ENCODE peak calls at places on chromosome 21, in ten cellular contexts. R is Panc1; M is CD8-positive, alpha-beta memory T cell; X is upper lobe of right lung; P is left ventricle myocardium inferior; S is GM12878; H is cardiac muscle cell; L is heart right ventricle; G is right lobe of liver; Z is astrocyte. Q is an unnamed sample.
A peak's percentile ranks its signal among the peaks of the same experiment; 100 is the strongest.

GRCh38 chr21:29233611-29234540 is 64.8 kb upstream of the BACH1 start:
- DNase-seq in R (no peak), M (no peak), X (no peak), P (no peak), S (peak; percentile 76), H (no peak), L (no peak), G (no peak), Z (no peak), Q (no peak)

GRCh38 chr21:38741092-38741975 is 64.4 kb upstream of the ETS2 start:
- DNase-seq in R (no peak), M (no peak), X (no peak), P (no peak), S (no peak), H (no peak), L (no peak), G (no peak), Z (no peak), Q (no peak)

GRCh38 chr21:37273911-37274690 is 7.0 kb upstream of the VPS26C start:
- DNase-seq in R (no peak), M (no peak), X (no peak), P (no peak), S (peak; percentile 13), H (no peak), L (no peak), G (no peak), Z (no peak), Q (no peak)

GRCh38 chr21:31930001-31930400 is 57.2 kb downstream of the HUNK start:
- DNase-seq in R (no peak), M (no peak), X (no peak), P (no peak), S (no peak), H (no peak), L (no peak), G (no peak), Z (no peak), Q (no peak)

GRCh38 chr21:14675774-14676530 is 129.8 kb upstream of the SAMSN1 start:
- DNase-seq in R (no peak), M (no peak), X (no peak), P (no peak), S (peak; percentile 48), H (no peak), L (no peak), G (no peak), Z (no peak), Q (no peak)

GRCh38 chr21:38802050-38803026 is 3.4 kb upstream of the ETS2 start:
- DNase-seq in R (no peak), M (no peak), X (no peak), P (no peak), S (no peak), H (no peak), L (no peak), G (no peak), Z (no peak), Q (no peak)

GRCh38 chr21:16587671-16588379 is 858.0 kb downstream of the USP25 start:
- DNase-seq in R (no peak), M (no peak), X (no peak), P (no peak), S (no peak), H (no peak), L (no peak), G (peak; percentile 46), Z (peak; percentile 64), Q (peak; percentile 28)

GRCh38 chr21:29725025-29725736 is 214.6 kb downstream of the GRIK1 start:
- DNase-seq in R (no peak), M (no peak), X (no peak), P (no peak), S (no peak), H (no peak), L (no peak), G (peak; percentile 45), Z (no peak), Q (no peak)

GRCh38 chr21:26032263-26032662 is 138.3 kb downstream of the APP start:
- DNase-seq in R (no peak), M (no peak), X (no peak), P (no peak), S (no peak), H (no peak), L (no peak), G (no peak), Z (no peak), Q (no peak)

GRCh38 chr21:15443740-15444117 is 286.1 kb upstream of the USP25 start:
- DNase-seq in R (no peak), M (no peak), X (no peak), P (no peak), S (no peak), H (no peak), L (no peak), G (no peak), Z (no peak), Q (no peak)

GRCh38 chr21:28516996-28517592 is 475.6 kb downstream of the LTN1 start:
- DNase-seq in R (peak; percentile 15), M (peak; percentile 33), X (peak; percentile 75), P (peak; percentile 64), S (peak; percentile 8), H (peak; percentile 84), L (peak; percentile 65), G (peak; percentile 77), Z (peak; percentile 26), Q (peak; percentile 67)

GRCh38 chr21:26487981-26488480 is 85.1 kb downstream of the CYYR1 start:
- DNase-seq in R (no peak), M (no peak), X (no peak), P (no peak), S (no peak), H (no peak), L (no peak), G (no peak), Z (no peak), Q (no peak)

GRCh38 chr21:25999935-26000582 is 170.5 kb downstream of the APP start:
- DNase-seq in R (no peak), M (no peak), X (no peak), P (no peak), S (no peak), H (no peak), L (no peak), G (no peak), Z (no peak), Q (no peak)

GRCh38 chr21:29052224-29052623 is 21.2 kb downstream of the CCT8 start:
- DNase-seq in R (no peak), M (no peak), X (no peak), P (no peak), S (no peak), H (no peak), L (no peak), G (no peak), Z (no peak), Q (no peak)

GRCh38 chr21:37878946-37879660 is 37.2 kb downstream of the KCNJ6 start:
- DNase-seq in R (no peak), M (no peak), X (no peak), P (no peak), S (no peak), H (no peak), L (no peak), G (no peak), Z (peak; percentile 93), Q (no peak)

GRCh38 chr21:31255846-31256395 is 88.1 kb downstream of the TIAM1 start:
- DNase-seq in R (no peak), M (no peak), X (no peak), P (no peak), S (no peak), H (no peak), L (no peak), G (no peak), Z (no peak), Q (no peak)

GRCh38 chr21:26717146-26717739 is 128.0 kb downstream of the ADAMTS1 start:
- DNase-seq in R (no peak), M (no peak), X (no peak), P (no peak), S (no peak), H (peak; percentile 20), L (no peak), G (no peak), Z (no peak), Q (no peak)

GRCh38 chr21:27823652-27824201 is 856.8 kb upstream of the ADAMTS5 start:
- DNase-seq in R (no peak), M (no peak), X (no peak), P (no peak), S (no peak), H (no peak), L (no peak), G (no peak), Z (no peak), Q (no peak)

GRCh38 chr21:42237161-42237560 is 18.2 kb downstream of the ABCG1 start:
- DNase-seq in R (no peak), M (no peak), X (no peak), P (no peak), S (no peak), H (no peak), L (no peak), G (no peak), Z (no peak), Q (no peak)
- H3K4me1 ChIP-seq in R (peaks cover 15% of the 10 kb centered on the region), M (peaks cover 78% of the 10 kb centered on the region), X (peaks cover 59% of the 10 kb centered on the region), P (peaks cover 72% of the 10 kb centered on the region), S (peaks cover 68% of the 10 kb centered on the region), H (peaks cover 34% of the 10 kb centered on the region), L (peaks cover 68% of the 10 kb centered on the region), G (no peaks in the 10 kb centered on the region), Z (peaks cover 12% of the 10 kb centered on the region), Q (peaks cover 48% of the 10 kb centered on the region)

GRCh38 chr21:35476616-35477395 is 427.7 kb upstream of the RUNX1 start:
- DNase-seq in R (no peak), M (no peak), X (no peak), P (no peak), S (no peak), H (no peak), L (no peak), G (no peak), Z (peak; percentile 68), Q (no peak)
- H3K27ac ChIP-seq in R (no peak overlapping the region), M (no peak overlapping the region), X (peak overlapping the region; percentile 61), P (no peak overlapping the region), S (no peak overlapping the region), H (no peak overlapping the region), L (peak overlapping the region; percentile 79), G (no peak overlapping the region), Z (peak overlapping the region; percentile 76), Q (no peak overlapping the region)

GRCh38 chr21:23639726-23640125 is 1967.6 kb downstream of the MRPL39 start:
- DNase-seq in R (no peak), M (no peak), X (no peak), P (no peak), S (no peak), H (no peak), L (no peak), G (no peak), Z (no peak), Q (no peak)

GRCh38 chr21:23644768-23645167 is 1962.5 kb downstream of the MRPL39 start:
- DNase-seq in R (no peak), M (no peak), X (no peak), P (no peak), S (no peak), H (no peak), L (no peak), G (no peak), Z (no peak), Q (no peak)
- H3K4me1 ChIP-seq in R (no peaks in the 10 kb centered on the region), M (no peaks in the 10 kb centered on the region), X (no peaks in the 10 kb centered on the region), P (no peaks in the 10 kb centered on the region), S (no peaks in the 10 kb centered on the region), H (no peaks in the 10 kb centered on the region), L (no peaks in the 10 kb centered on the region), G (no peaks in the 10 kb centered on the region), Z (no peaks in the 10 kb centered on the region), Q (no peaks in the 10 kb centered on the region)

DNA sequence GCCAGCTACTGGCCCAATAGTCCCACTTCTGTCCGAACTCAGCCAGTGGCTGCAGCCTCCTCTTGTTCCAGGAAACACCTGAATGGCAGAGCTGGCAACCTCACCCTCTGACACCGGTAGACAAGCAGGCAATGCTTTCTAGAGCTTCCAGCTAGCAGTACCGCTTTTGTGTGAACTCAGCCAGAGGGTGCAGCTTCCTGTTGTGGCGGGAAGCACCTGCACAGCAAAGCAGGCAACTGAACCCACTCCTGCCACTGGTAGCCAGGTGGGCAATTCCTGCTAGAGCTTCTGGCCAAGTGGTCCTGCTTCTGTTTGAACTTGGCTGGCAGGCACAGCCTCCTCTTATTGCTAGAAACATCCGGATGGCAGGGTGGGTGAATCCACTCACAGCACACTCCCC is 40.1 kb upstream of the TMPRSS15 start:
- DNase-seq in R (no peak), M (no peak), X (peak; percentile 64), P (no peak), S (no peak), H (no peak), L (no peak), G (no peak), Z (no peak), Q (no peak)
- H3K27ac ChIP-seq in R (no peak overlapping the region), M (no peak overlapping the region), X (no peak overlapping the region), P (no peak overlapping the region), S (no peak overlapping the region), H (no peak overlapping the region), L (no peak overlapping the region), G (no peak overlapping the region), Z (no peak overlapping the region), Q (no peak overlapping the region)

Q was measured in tibial artery.